ENCODE peak calls at places on chromosomes 12 and 14, in ten cellular contexts. One of them, this sample, is unnamed. For H3K9me3, H3K36me3 and H3K27me3, the result is how much of the 10 kb centered on the place peaks cover.

GRCh38 chr12:52446346-52447045 is 5.5 kb downstream of the KRT6B start:
- DNase-seq in upper lobe of left lung: no peak
- DNase-seq in adrenal gland: no peak
- DNase-seq in Panc1: no peak
- DNase-seq in CD8-positive, alpha-beta T cell: no peak
- DNase-seq in heart left ventricle: no peak
- DNase-seq in ascending aorta: no peak
- DNase-seq in tibial artery: no peak
- DNase-seq in neural progenitor cell: no peak
- DNase-seq in HAP-1: no peak
- DNase-seq in this sample: no peak

GRCh38 chr14:103385994-103386491 is 828 bp downstream of the MARK3 start:
- DNase-seq in upper lobe of left lung: no peak
- DNase-seq in adrenal gland: peak
- DNase-seq in Panc1: no peak
- DNase-seq in CD8-positive, alpha-beta T cell: peak
- DNase-seq in heart left ventricle: peak
- DNase-seq in ascending aorta: peak
- DNase-seq in tibial artery: no peak
- DNase-seq in neural progenitor cell: peak
- DNase-seq in HAP-1: no peak
- DNase-seq in this sample: peak

GRCh38 chr12:68611094-68611818 is 557 bp downstream of the RAP1B start:
- DNase-seq in upper lobe of left lung: peak
- DNase-seq in adrenal gland: peak
- DNase-seq in Panc1: no peak
- DNase-seq in CD8-positive, alpha-beta T cell: peak
- DNase-seq in heart left ventricle: peak
- DNase-seq in ascending aorta: peak
- DNase-seq in tibial artery: peak
- DNase-seq in neural progenitor cell: peak
- DNase-seq in HAP-1: peak
- DNase-seq in this sample: peak

GRCh38 chr14:67477926-67478915 is 10.3 kb downstream of the TMEM229B start:
- DNase-seq in upper lobe of left lung: no peak
- DNase-seq in adrenal gland: no peak
- DNase-seq in Panc1: no peak
- DNase-seq in CD8-positive, alpha-beta T cell: no peak
- DNase-seq in heart left ventricle: no peak
- DNase-seq in ascending aorta: no peak
- DNase-seq in tibial artery: no peak
- DNase-seq in neural progenitor cell: no peak
- DNase-seq in HAP-1: no peak
- DNase-seq in this sample: no peak

GRCh38 chr12:109876406-109876805 is 3.9 kb downstream of the GLTP start:
- DNase-seq in upper lobe of left lung: no peak
- DNase-seq in adrenal gland: no peak
- DNase-seq in Panc1: no peak
- DNase-seq in CD8-positive, alpha-beta T cell: no peak
- DNase-seq in heart left ventricle: no peak
- DNase-seq in ascending aorta: no peak
- DNase-seq in tibial artery: no peak
- DNase-seq in neural progenitor cell: no peak
- DNase-seq in HAP-1: no peak
- DNase-seq in this sample: no peak

GRCh38 chr14:68182492-68182891 is 362.9 kb downstream of the RAD51B start:
- DNase-seq in upper lobe of left lung: no peak
- DNase-seq in adrenal gland: no peak
- DNase-seq in Panc1: no peak
- DNase-seq in CD8-positive, alpha-beta T cell: no peak
- DNase-seq in heart left ventricle: no peak
- DNase-seq in ascending aorta: no peak
- DNase-seq in tibial artery: no peak
- DNase-seq in neural progenitor cell: no peak
- DNase-seq in HAP-1: no peak
- DNase-seq in this sample: no peak

GRCh38 chr12:12983420-12984035 is 16.5 kb downstream of the HEBP1 start:
- DNase-seq in upper lobe of left lung: no peak
- DNase-seq in adrenal gland: peak
- DNase-seq in Panc1: no peak
- DNase-seq in CD8-positive, alpha-beta T cell: no peak
- DNase-seq in heart left ventricle: no peak
- DNase-seq in ascending aorta: no peak
- DNase-seq in tibial artery: no peak
- DNase-seq in neural progenitor cell: no peak
- DNase-seq in HAP-1: peak
- DNase-seq in this sample: no peak

GRCh38 chr12:100127766-100128508 is 14.7 kb downstream of the BLTP3B start:
- DNase-seq in upper lobe of left lung: no peak
- DNase-seq in adrenal gland: no peak
- DNase-seq in Panc1: no peak
- DNase-seq in CD8-positive, alpha-beta T cell: no peak
- DNase-seq in heart left ventricle: no peak
- DNase-seq in ascending aorta: no peak
- DNase-seq in tibial artery: no peak
- DNase-seq in neural progenitor cell: no peak
- DNase-seq in HAP-1: no peak
- DNase-seq in this sample: no peak

GRCh38 chr14:53670701-53671100 is 285.9 kb downstream of the BMP4 start:
- DNase-seq in upper lobe of left lung: no peak
- DNase-seq in adrenal gland: no peak
- DNase-seq in Panc1: no peak
- DNase-seq in CD8-positive, alpha-beta T cell: no peak
- DNase-seq in heart left ventricle: no peak
- DNase-seq in ascending aorta: no peak
- DNase-seq in tibial artery: no peak
- DNase-seq in neural progenitor cell: no peak
- DNase-seq in HAP-1: no peak
- DNase-seq in this sample: no peak

GRCh38 chr12:91982946-91983345 is 162.7 kb downstream of the BTG1 start:
- DNase-seq in upper lobe of left lung: no peak
- DNase-seq in adrenal gland: no peak
- DNase-seq in Panc1: no peak
- DNase-seq in CD8-positive, alpha-beta T cell: no peak
- DNase-seq in heart left ventricle: no peak
- DNase-seq in ascending aorta: no peak
- DNase-seq in tibial artery: no peak
- DNase-seq in neural progenitor cell: no peak
- DNase-seq in HAP-1: no peak
- DNase-seq in this sample: no peak

GRCh38 chr14:93317836-93318807 is 14.7 kb downstream of the BTBD7 start:
- DNase-seq in upper lobe of left lung: peak
- DNase-seq in adrenal gland: no peak
- DNase-seq in Panc1: no peak
- DNase-seq in CD8-positive, alpha-beta T cell: no peak
- DNase-seq in heart left ventricle: no peak
- DNase-seq in ascending aorta: no peak
- DNase-seq in tibial artery: no peak
- DNase-seq in neural progenitor cell: no peak
- DNase-seq in HAP-1: no peak
- DNase-seq in this sample: no peak

GRCh38 chr12:89461649-89462612 is 62.7 kb downstream of the GALNT4 start:
- DNase-seq in upper lobe of left lung: no peak
- DNase-seq in adrenal gland: no peak
- DNase-seq in Panc1: peak
- DNase-seq in CD8-positive, alpha-beta T cell: no peak
- DNase-seq in heart left ventricle: no peak
- DNase-seq in ascending aorta: no peak
- DNase-seq in tibial artery: no peak
- DNase-seq in neural progenitor cell: peak
- DNase-seq in HAP-1: peak
- DNase-seq in this sample: peak

GRCh38 chr14:106823552-106823951 is 1297.2 kb downstream of the TMEM121 start:
- DNase-seq in upper lobe of left lung: no peak
- DNase-seq in adrenal gland: no peak
- DNase-seq in Panc1: no peak
- DNase-seq in CD8-positive, alpha-beta T cell: no peak
- DNase-seq in heart left ventricle: no peak
- DNase-seq in ascending aorta: no peak
- DNase-seq in tibial artery: no peak
- DNase-seq in neural progenitor cell: no peak
- DNase-seq in HAP-1: no peak
- DNase-seq in this sample: no peak
- H3K9me3 ChIP-seq in upper lobe of left lung: under half
- H3K9me3 ChIP-seq in adrenal gland: under half
- H3K9me3 ChIP-seq in Panc1: under half
- H3K9me3 ChIP-seq in CD8-positive, alpha-beta T cell: under half
- H3K9me3 ChIP-seq in heart left ventricle: under half
- H3K9me3 ChIP-seq in ascending aorta: under half
- H3K9me3 ChIP-seq in tibial artery: under half
- H3K9me3 ChIP-seq in neural progenitor cell: under half
- H3K9me3 ChIP-seq in HAP-1: under half
- H3K9me3 ChIP-seq in this sample: under half

GRCh38 chr12:117165342-117165741 is 24.9 kb downstream of the FBXO21 start:
- DNase-seq in upper lobe of left lung: no peak
- DNase-seq in adrenal gland: no peak
- DNase-seq in Panc1: no peak
- DNase-seq in CD8-positive, alpha-beta T cell: no peak
- DNase-seq in heart left ventricle: no peak
- DNase-seq in ascending aorta: no peak
- DNase-seq in tibial artery: no peak
- DNase-seq in neural progenitor cell: no peak
- DNase-seq in HAP-1: no peak
- DNase-seq in this sample: no peak
- H3K36me3 ChIP-seq in upper lobe of left lung: half or more
- H3K36me3 ChIP-seq in adrenal gland: half or more
- H3K36me3 ChIP-seq in Panc1: under half
- H3K36me3 ChIP-seq in CD8-positive, alpha-beta T cell: half or more
- H3K36me3 ChIP-seq in heart left ventricle: half or more
- H3K36me3 ChIP-seq in ascending aorta: half or more
- H3K36me3 ChIP-seq in tibial artery: half or more
- H3K36me3 ChIP-seq in neural progenitor cell: under half
- H3K36me3 ChIP-seq in HAP-1: half or more
- H3K36me3 ChIP-seq in this sample: half or more

GRCh38 chr14:106235356-106236159 is 709.2 kb downstream of the TMEM121 start:
- DNase-seq in upper lobe of left lung: no peak
- DNase-seq in adrenal gland: no peak
- DNase-seq in Panc1: no peak
- DNase-seq in CD8-positive, alpha-beta T cell: no peak
- DNase-seq in heart left ventricle: no peak
- DNase-seq in ascending aorta: no peak
- DNase-seq in tibial artery: no peak
- DNase-seq in neural progenitor cell: no peak
- DNase-seq in HAP-1: no peak
- DNase-seq in this sample: no peak
- H3K27me3 ChIP-seq in upper lobe of left lung: under half
- H3K27me3 ChIP-seq in adrenal gland: under half
- H3K27me3 ChIP-seq in Panc1: under half
- H3K27me3 ChIP-seq in CD8-positive, alpha-beta T cell: under half
- H3K27me3 ChIP-seq in heart left ventricle: under half
- H3K27me3 ChIP-seq in ascending aorta: under half
- H3K27me3 ChIP-seq in tibial artery: under half
- H3K27me3 ChIP-seq in neural progenitor cell: under half
- H3K27me3 ChIP-seq in HAP-1: under half
- H3K27me3 ChIP-seq in this sample: under half

GRCh38 chr12:130141105-130141504 is 21.2 kb upstream of the FZD10 start:
- DNase-seq in upper lobe of left lung: no peak
- DNase-seq in adrenal gland: no peak
- DNase-seq in Panc1: no peak
- DNase-seq in CD8-positive, alpha-beta T cell: no peak
- DNase-seq in heart left ventricle: no peak
- DNase-seq in ascending aorta: no peak
- DNase-seq in tibial artery: no peak
- DNase-seq in neural progenitor cell: no peak
- DNase-seq in HAP-1: no peak
- DNase-seq in this sample: no peak

GRCh38 chr12:130139971-130140547 is 22.2 kb upstream of the FZD10 start:
- DNase-seq in upper lobe of left lung: no peak
- DNase-seq in adrenal gland: no peak
- DNase-seq in Panc1: no peak
- DNase-seq in CD8-positive, alpha-beta T cell: no peak
- DNase-seq in heart left ventricle: no peak
- DNase-seq in ascending aorta: no peak
- DNase-seq in tibial artery: no peak
- DNase-seq in neural progenitor cell: no peak
- DNase-seq in HAP-1: no peak
- DNase-seq in this sample: no peak

GRCh38 chr12:130137141-130138018 is 24.9 kb upstream of the FZD10 start:
- DNase-seq in upper lobe of left lung: no peak
- DNase-seq in adrenal gland: no peak
- DNase-seq in Panc1: no peak
- DNase-seq in CD8-positive, alpha-beta T cell: no peak
- DNase-seq in heart left ventricle: no peak
- DNase-seq in ascending aorta: no peak
- DNase-seq in tibial artery: no peak
- DNase-seq in neural progenitor cell: peak
- DNase-seq in HAP-1: no peak
- DNase-seq in this sample: no peak

GRCh38 chr12:130138478-130138877 is 23.8 kb upstream of the FZD10 start:
- DNase-seq in upper lobe of left lung: no peak
- DNase-seq in adrenal gland: no peak
- DNase-seq in Panc1: no peak
- DNase-seq in CD8-positive, alpha-beta T cell: no peak
- DNase-seq in heart left ventricle: no peak
- DNase-seq in ascending aorta: no peak
- DNase-seq in tibial artery: no peak
- DNase-seq in neural progenitor cell: no peak
- DNase-seq in HAP-1: no peak
- DNase-seq in this sample: no peak

DNA sequence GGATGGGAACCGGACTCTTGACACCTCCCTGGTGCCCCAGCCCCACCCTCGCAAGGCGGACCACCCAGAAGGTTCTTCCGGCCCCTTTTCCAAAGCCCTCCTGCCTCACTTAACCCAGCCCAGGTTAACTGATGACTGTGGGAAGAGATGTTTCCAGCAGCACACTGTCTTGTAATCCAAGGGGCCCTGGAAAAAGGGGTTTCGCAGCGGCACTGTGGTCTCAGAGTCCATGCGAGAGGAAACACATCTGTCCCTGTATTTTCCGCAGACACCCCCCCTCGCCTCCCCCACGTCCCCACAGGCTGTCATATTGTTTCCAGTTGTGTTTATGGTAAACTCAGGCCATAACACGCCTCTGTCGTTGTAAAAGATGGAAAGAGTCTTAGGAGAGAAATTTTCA is 22.7 kb upstream of the FZD10 start:
- DNase-seq in upper lobe of left lung: no peak
- DNase-seq in adrenal gland: no peak
- DNase-seq in Panc1: no peak
- DNase-seq in CD8-positive, alpha-beta T cell: no peak
- DNase-seq in heart left ventricle: no peak
- DNase-seq in ascending aorta: no peak
- DNase-seq in tibial artery: no peak
- DNase-seq in neural progenitor cell: no peak
- DNase-seq in HAP-1: no peak
- DNase-seq in this sample: no peak
- H3K9me3 ChIP-seq in upper lobe of left lung: under half
- H3K9me3 ChIP-seq in adrenal gland: under half
- H3K9me3 ChIP-seq in Panc1: under half
- H3K9me3 ChIP-seq in CD8-positive, alpha-beta T cell: under half
- H3K9me3 ChIP-seq in heart left ventricle: under half
- H3K9me3 ChIP-seq in ascending aorta: under half
- H3K9me3 ChIP-seq in tibial artery: under half
- H3K9me3 ChIP-seq in neural progenitor cell: under half
- H3K9me3 ChIP-seq in HAP-1: under half
- H3K9me3 ChIP-seq in this sample: under half